ENCODE peak calls at places on chromosomes 11 and 22, in nine cellular contexts. C, R, W, S, E, F, I, T and H are unnamed samples.
A peak's percentile ranks its signal among the peaks of the same experiment; 100 is the strongest.

GRCh38 chr11:69152748-69153446 is 2.8 kb upstream of the SMIM38 start:
- DNase-seq in C (no peak), R (no peak), W (no peak), S (no peak), E (no peak), F (no peak), I (no peak), T (peak; percentile 62), H (no peak)

GRCh38 chr11:119668685-119669084 is 60.3 kb downstream of the NECTIN1 start:
- DNase-seq in C (no peak), R (no peak), W (no peak), S (no peak), E (no peak), F (no peak), I (no peak), T (no peak), H (no peak)

GRCh38 chr11:128686045-128686741 is 7.7 kb upstream of the FLI1 start:
- DNase-seq in C (no peak), R (no peak), W (no peak), S (no peak), E (no peak), F (no peak), I (no peak), T (no peak), H (no peak)

GRCh38 chr11:12123177-12123576 is 12.8 kb downstream of the MICAL2 start:
- DNase-seq in C (no peak), R (no peak), W (no peak), S (no peak), E (no peak), F (no peak), I (no peak), T (no peak), H (no peak)

GRCh38 chr11:102559839-102560238 is 29.3 kb upstream of the MMP7 start:
- DNase-seq in C (no peak), R (no peak), W (no peak), S (no peak), E (no peak), F (no peak), I (no peak), T (no peak), H (no peak)

GRCh38 chr11:117010808-117011540 is 87.3 kb downstream of the SIK3 start:
- DNase-seq in C (no peak), R (no peak), W (no peak), S (no peak), E (peak; percentile 54), F (no peak), I (no peak), T (no peak), H (no peak)

GRCh38 chr22:28907311-28908008 is 24.1 kb downstream of the ZNRF3 start:
- DNase-seq in C (no peak), R (no peak), W (no peak), S (peak; percentile 17), E (no peak), F (peak; percentile 19), I (no peak), T (no peak), H (no peak)

GRCh38 chr22:36612458-36612857 is 83.5 kb upstream of the EIF3D start:
- DNase-seq in C (no peak), R (no peak), W (no peak), S (no peak), E (no peak), F (no peak), I (no peak), T (no peak), H (no peak)

GRCh38 chr11:122202951-122203456 is 87.0 kb upstream of the BLID start:
- DNase-seq in C (peak; percentile 54), R (peak; percentile 40), W (peak; percentile 82), S (peak; percentile 91), E (peak; percentile 72), F (peak; percentile 89), I (peak; percentile 88), T (peak; percentile 17), H (peak; percentile 66)

DNA sequence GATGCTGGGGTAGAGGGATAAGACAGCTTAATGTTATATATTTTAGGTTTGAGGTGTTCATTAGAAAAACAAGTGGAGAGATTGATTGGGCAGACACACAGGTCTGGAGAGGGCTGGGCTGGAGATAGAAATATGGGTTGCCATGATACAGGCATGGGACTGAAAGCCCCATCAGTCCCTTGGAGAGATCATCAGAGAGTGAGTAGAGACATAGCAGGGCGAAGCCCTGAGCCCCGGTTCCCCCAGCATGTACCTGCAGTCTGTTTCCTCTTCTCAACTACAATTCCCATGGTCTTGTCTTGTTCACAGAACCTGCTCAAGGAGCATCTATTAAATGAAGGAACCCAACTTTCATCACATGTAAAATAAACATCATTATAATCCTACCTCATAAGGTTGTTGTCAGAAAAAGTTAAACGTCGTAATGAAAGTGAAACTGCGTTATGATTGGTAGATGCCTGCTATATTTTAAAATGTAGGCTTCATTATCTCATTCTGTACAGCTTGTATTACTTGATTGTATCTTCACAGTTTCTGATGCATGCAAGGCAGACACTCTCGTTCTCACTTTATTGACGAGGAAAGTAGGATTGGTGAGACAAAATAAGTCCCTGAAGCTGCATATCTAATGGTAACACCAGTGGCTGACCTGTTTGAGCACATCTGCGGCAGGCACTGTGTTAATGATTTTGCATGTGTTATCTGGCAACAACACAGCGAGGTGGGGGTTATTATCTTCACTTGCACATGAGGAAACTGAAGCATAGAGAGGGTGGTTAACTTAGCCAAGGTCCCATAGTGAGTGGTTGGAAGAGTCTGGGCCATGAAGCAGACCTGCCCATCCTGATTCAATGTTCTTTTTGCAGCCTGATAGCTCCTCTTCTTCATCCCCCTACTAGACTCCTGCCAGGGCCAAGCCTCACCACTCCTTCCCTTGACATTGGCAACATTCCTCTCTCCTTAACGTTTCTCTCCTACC is 63.5 kb downstream of the ENDOD1 start:
- DNase-seq in C (no peak), R (no peak), W (no peak), S (no peak), E (no peak), F (no peak), I (no peak), T (no peak), H (no peak)
- TF ChIP-seq EP300 in C (no peak), R (no peak), W (no peak), S (no peak), E (no peak), F (no peak), I (no peak), T (no peak), H (no peak)

GRCh38 chr11:1305063-1305495 is 4.4 kb downstream of the TOLLIP start:
- DNase-seq in C (no peak), R (no peak), W (no peak), S (no peak), E (no peak), F (no peak), I (peak; percentile 60), T (no peak), H (peak; percentile 24)

GRCh38 chr11:1305558-1306056 is 3.8 kb downstream of the TOLLIP start:
- DNase-seq in C (no peak), R (no peak), W (peak; percentile 79), S (no peak), E (no peak), F (no peak), I (peak; percentile 56), T (no peak), H (peak; percentile 25)

GRCh38 chr11:1307163-1307870 is 2.1 kb downstream of the TOLLIP start:
- DNase-seq in C (no peak), R (no peak), W (peak; percentile 50), S (peak; percentile 41), E (no peak), F (no peak), I (peak; percentile 77), T (no peak), H (no peak)

GRCh38 chr11:1307998-1308744 is 1.3 kb downstream of the TOLLIP start:
- DNase-seq in C (no peak), R (no peak), W (no peak), S (no peak), E (no peak), F (no peak), I (peak; percentile 71), T (no peak), H (peak; percentile 53)

DNA sequence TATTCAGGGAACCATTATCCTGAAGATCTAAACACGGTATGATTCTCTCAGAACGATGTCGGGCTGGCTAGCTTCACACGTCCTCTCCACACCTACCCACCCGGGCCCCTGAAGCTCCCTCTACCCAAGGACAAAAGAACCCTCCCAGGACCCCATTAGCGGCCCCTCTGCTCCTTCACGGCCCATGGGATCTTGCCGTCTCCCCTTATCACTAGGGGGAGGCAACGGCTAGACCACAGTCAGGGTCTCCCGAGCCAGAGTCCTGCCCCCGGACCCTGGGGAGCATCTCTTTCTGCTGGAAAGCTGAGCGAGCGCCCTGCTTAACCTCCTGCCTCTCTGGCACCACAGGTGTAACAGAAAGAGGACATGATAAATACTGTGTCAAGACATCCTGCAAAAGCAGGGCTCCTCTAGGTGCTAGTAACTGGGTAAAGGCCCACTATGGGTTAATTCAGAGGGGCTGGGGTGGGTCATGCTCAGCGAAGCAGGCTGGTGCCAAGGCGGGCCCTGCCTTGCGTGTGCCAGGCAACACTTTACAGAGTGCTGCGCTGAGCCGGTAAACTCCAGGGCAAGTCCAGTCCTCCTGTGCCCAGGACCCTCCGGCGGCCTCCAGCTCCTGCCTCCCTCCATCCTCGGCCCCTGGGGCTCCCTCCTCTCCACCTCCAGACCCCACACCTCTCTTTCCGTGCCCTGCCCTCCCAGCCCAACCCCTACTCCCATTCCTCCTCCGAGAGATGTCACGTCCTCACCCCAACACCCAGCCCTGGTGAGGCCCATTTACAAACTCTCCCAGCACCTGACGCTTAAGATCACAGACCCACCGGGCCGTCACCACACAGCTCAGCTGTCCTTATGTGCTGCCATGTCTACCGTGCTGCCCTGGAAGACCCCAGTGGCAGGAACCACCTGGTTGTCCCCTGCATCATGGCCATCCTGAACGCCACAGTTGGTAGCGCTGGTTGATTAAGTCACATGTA is 3.0 kb downstream of the TOLLIP start:
- DNase-seq in C (no peak), R (no peak), W (peak; percentile 42), S (no peak), E (no peak), F (no peak), I (peak; percentile 64), T (no peak), H (peak; percentile 20)
- H3K4me1 ChIP-seq in C (peaks cover 53% of the 10 kb centered on the region), R (peaks cover 82% of the 10 kb centered on the region), W (peaks cover 84% of the 10 kb centered on the region), S (peaks cover 27% of the 10 kb centered on the region), E (peaks cover 46% of the 10 kb centered on the region), F (peaks cover 68% of the 10 kb centered on the region), I (peaks cover 80% of the 10 kb centered on the region), T (peaks cover 84% of the 10 kb centered on the region), H (peaks cover 89% of the 10 kb centered on the region)

GRCh38 chr11:36793542-36793926 is 195.5 kb upstream of the RAG2 start:
- DNase-seq in C (no peak), R (no peak), W (no peak), S (no peak), E (no peak), F (no peak), I (no peak), T (no peak), H (no peak)
- TF ChIP-seq CTCF in C (no peak), R (no peak), W (no peak), S (no peak), E (no peak), F (no peak), I (no peak), T (no peak), H (no peak)

DNA sequence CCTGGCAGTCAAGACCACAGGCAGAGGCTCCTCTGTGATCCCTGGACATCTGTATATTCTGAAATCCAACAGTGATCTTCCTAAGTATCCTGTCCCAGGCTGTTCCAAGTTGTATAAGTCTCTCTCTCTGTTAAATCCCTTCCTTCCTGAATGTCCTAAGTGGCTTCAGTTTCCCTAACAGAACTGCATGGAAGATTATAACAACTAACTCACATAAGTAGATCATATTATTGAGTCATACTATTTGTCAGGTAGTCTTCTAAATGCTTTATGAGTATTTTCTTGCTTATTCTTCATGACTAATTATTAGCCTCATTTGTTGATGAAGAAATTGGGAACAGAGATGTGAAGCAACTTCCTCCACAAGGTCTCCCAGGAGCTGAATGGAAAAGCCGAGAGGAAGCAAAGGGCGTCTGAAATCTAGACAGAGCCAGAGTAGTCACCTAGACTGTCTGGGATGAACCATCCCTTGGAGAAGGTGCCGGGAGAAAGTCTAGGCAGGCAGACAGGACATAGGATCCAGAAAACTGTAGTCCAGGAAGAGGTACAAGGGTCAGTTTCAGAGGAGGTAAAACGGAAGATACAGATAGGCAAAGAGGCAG is 93.2 kb upstream of the FAT3 start:
- DNase-seq in C (no peak), R (no peak), W (no peak), S (no peak), E (no peak), F (no peak), I (no peak), T (no peak), H (no peak)
- TF ChIP-seq EP300 in C (no peak), R (no peak), W (no peak), S (no peak), E (peak; percentile 42), F (no peak), I (no peak), T (no peak), H (no peak)